ENCODE peak calls at places on chromosomes 3 and 15, in nine cellular contexts. Z is transverse colon, G is AG10803, D is uterus, A is glutamatergic neuron, M is endothelial cell, N is fibroblast of lung, S is foreskin fibroblast, F is GM13977. Y is an unnamed sample.
A peak's percentile ranks its signal among the peaks of the same experiment; 100 is the strongest.

GRCh38 chr3:66039590-66039887 is 821 bp upstream of the MAGI1 start:
- DNase-seq in Z (peak; percentile 35), G (peak; percentile 38), D (peak; percentile 24), A (no peak), M (peak; percentile 58), N (peak; percentile 60), S (no peak), F (peak; percentile 41), Y (no peak)

GRCh38 chr3:32712506-32713055 is 27.6 kb downstream of the CNOT10 start:
- DNase-seq in Z (no peak), G (peak; percentile 4), D (no peak), A (no peak), M (no peak), N (no peak), S (no peak), F (no peak), Y (no peak)

GRCh38 chr3:111861396-111861795 is 2.3 kb downstream of the PHLDB2 start:
- DNase-seq in Z (no peak), G (no peak), D (no peak), A (peak; percentile 57), M (no peak), N (peak; percentile 47), S (no peak), F (no peak), Y (no peak)

GRCh38 chr3:165491487-165491886 is 295.3 kb upstream of the SLITRK3 start:
- DNase-seq in Z (no peak), G (peak; percentile 0), D (peak; percentile 30), A (no peak), M (no peak), N (peak; percentile 8), S (no peak), F (no peak), Y (no peak)

GRCh38 chr3:21013566-21013965 is 737.4 kb downstream of the ZNF385D start:
- DNase-seq in Z (no peak), G (peak; percentile 5), D (no peak), A (no peak), M (no peak), N (peak; percentile 12), S (no peak), F (no peak), Y (no peak)

GRCh38 chr15:42156266-42156922 is at the start of gene PLA2G4F:
- DNase-seq in Z (peak; percentile 83), G (no peak), D (no peak), A (no peak), M (no peak), N (no peak), S (no peak), F (no peak), Y (no peak)

GRCh38 chr3:24496529-24497482 is 2.2 kb upstream of the THRB start:
- DNase-seq in Z (peak; percentile 77), G (peak; percentile 85), D (peak; percentile 71), A (peak; percentile 76), M (peak; percentile 74), N (peak; percentile 87), S (no peak), F (peak; percentile 32), Y (no peak)

GRCh38 chr3:42503251-42503924 is 945 bp downstream of the VIPR1 start:
- DNase-seq in Z (peak; percentile 14), G (no peak), D (no peak), A (peak; percentile 1), M (no peak), N (no peak), S (no peak), F (no peak), Y (no peak)

GRCh38 chr3:35867782-35868181 is 228.5 kb downstream of the ARPP21 start:
- DNase-seq in Z (no peak), G (no peak), D (no peak), A (no peak), M (no peak), N (no peak), S (no peak), F (no peak), Y (no peak)

DNA sequence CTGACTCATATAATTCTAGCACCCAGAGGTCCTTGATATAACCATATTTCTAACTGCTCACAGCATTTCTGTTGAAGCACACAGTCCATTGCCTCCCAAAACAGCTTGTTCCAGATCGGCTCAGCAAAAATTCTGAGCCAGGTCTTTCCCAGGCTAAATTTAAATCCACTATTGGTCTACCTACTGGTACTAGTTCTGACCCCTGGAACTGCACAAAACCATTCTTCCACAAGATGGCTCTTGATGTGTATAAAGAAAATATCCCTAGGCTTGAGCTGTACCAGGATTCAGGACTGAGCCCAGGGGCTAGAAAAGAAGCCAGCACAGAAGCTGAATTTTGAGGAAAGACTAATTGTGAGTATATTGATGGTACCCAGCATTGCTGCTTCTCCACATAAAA is 75.4 kb upstream of the ABHD17C start:
- DNase-seq in Z (no peak), G (peak; percentile 50), D (no peak), A (no peak), M (no peak), N (no peak), S (no peak), F (no peak), Y (no peak)
- TF ChIP-seq CTCF in Z (peak; percentile 23), G (peak; percentile 58), D (no peak), A (no peak), M (no peak), N (peak; percentile 34), S (peak; percentile 26), F (no peak), Y (no peak)

GRCh38 chr15:51368307-51368706 is 26.9 kb downstream of the GLDN start:
- DNase-seq in Z (no peak), G (no peak), D (no peak), A (no peak), M (no peak), N (no peak), S (no peak), F (no peak), Y (no peak)

GRCh38 chr15:51366071-51366470 is 24.6 kb downstream of the GLDN start:
- DNase-seq in Z (no peak), G (no peak), D (no peak), A (no peak), M (no peak), N (no peak), S (no peak), F (no peak), Y (no peak)

GRCh38 chr15:51367322-51367976 is 26.0 kb downstream of the GLDN start:
- DNase-seq in Z (no peak), G (peak; percentile 53), D (no peak), A (no peak), M (no peak), N (peak; percentile 31), S (peak; percentile 63), F (no peak), Y (no peak)

GRCh38 chr15:51365417-51365816 is 24.0 kb downstream of the GLDN start:
- DNase-seq in Z (no peak), G (no peak), D (no peak), A (no peak), M (no peak), N (no peak), S (no peak), F (no peak), Y (no peak)

GRCh38 chr15:51366911-51367310 is 25.5 kb downstream of the GLDN start:
- DNase-seq in Z (peak; percentile 18), G (peak; percentile 81), D (peak; percentile 41), A (no peak), M (no peak), N (peak; percentile 74), S (peak; percentile 73), F (no peak), Y (no peak)
- TF ChIP-seq CTCF in Z (no peak), G (no peak), D (no peak), A (no peak), M (no peak), N (no peak), S (no peak), F (no peak), Y (no peak)

DNA sequence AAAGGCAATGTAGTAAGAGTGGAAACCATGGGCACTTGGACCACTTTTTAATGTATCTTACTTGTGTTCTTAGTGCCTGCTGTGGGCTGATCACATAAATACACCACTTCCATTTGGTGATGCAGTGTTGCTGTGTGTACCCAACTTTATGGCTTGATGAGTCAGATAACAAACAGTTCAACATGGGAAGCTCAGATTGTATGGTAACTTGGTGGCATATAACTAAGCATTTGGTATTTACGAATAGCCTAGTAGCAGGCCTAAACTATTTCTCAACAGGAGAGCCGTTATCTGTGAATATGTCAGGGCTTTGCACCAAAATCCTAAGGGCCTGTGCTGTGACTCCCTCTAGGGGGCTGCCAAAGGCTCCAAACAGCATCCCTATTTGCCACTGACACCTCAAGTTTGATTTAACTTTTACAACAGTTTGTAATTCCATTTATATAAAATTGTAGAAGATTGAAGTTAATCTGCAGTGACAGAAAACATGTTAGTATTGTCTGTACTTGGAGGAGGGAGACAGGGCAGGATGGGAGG is 640.4 kb upstream of the CADM2 start:
- DNase-seq in Z (no peak), G (no peak), D (no peak), A (no peak), M (no peak), N (no peak), S (no peak), F (no peak), Y (no peak)
- TF ChIP-seq CTCF in Z (no peak), G (no peak), D (no peak), A (no peak), M (no peak), N (no peak), S (no peak), F (no peak), Y (no peak)

GRCh38 chr15:90234519-90234988 is 545 bp downstream of the GDPGP1 start:
- DNase-seq in Z (no peak), G (no peak), D (no peak), A (no peak), M (no peak), N (peak; percentile 19), S (no peak), F (no peak), Y (no peak)

GRCh38 chr15:90232196-90232595 is 1.5 kb downstream of the CIB1 start:
- DNase-seq in Z (no peak), G (no peak), D (no peak), A (no peak), M (no peak), N (no peak), S (no peak), F (peak; percentile 28), Y (peak; percentile 44)

GRCh38 chr15:90231028-90232017 is 2.4 kb downstream of the CIB1 start:
- DNase-seq in Z (peak; percentile 54), G (no peak), D (no peak), A (no peak), M (no peak), N (no peak), S (no peak), F (peak; percentile 77), Y (peak; percentile 84)

GRCh38 chr15:90233701-90234518 is at the start of the genes CIB1 and GDPGP1:
- DNase-seq in Z (peak; percentile 99), G (peak; percentile 95), D (peak; percentile 98), A (peak; percentile 85), M (peak; percentile 82), N (peak; percentile 94), S (peak; percentile 97), F (peak; percentile 99), Y (peak; percentile 97)

DNA sequence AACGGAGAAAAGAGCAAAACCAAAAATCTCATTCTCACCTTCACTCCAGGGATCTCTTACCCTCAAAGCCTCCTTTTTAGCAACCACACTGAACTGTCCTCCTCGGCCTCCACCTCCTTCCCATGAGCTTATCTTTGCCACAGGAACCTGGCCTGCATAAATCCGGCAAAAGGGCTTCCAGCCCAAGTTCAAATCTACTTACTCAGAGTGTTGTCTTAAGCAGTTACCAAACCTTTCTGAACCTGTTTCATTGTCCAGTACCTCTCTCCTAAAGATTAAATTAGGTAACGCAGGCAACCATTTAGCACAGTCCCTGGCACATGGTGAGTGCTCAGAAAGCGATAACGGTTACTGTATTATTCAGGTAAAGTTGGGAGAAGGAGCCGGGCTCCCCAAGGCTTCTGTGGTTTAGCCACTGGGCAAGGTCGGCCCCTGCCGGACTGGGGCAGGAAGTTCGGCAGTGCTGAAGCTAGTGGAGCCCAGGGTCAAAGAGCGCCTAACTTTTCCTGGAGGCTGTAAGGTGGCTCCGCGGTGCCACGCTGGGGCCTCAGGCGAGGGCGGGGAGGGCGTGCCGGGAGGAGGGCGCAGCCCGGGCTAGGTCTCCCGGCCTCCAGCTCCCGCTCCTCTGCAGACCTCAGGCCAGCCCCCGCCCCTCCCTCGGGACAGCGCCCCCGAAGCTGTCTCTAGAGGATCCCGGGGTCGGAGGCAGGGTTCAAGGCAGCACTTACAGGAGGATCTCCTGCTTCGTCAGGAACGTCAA is 620 bp downstream of the CIB1 start:
- DNase-seq in Z (peak; percentile 87), G (peak; percentile 42), D (no peak), A (peak; percentile 55), M (peak; percentile 58), N (peak; percentile 42), S (peak; percentile 41), F (peak; percentile 51), Y (peak; percentile 68)
- TF ChIP-seq CTCF in Z (peak; percentile 58), G (peak; percentile 52), D (peak; percentile 60), A (no peak), M (no peak), N (peak; percentile 47), S (peak; percentile 36), F (peak; percentile 47), Y (no peak)

Y was measured in activated CD8-positive, alpha-beta T cell treated with anti-CD3 and anti-CD28 coated beads for 36 hours.